ENCODE peak calls at places on chromosomes 12 and 14, in five cellular contexts. S is thyroid gland, W is B cell, P is body of pancreas, B is fibroblast of the aortic adventitia. Z is an unnamed sample.

GRCh38 chr12:40144023-40144422 is 38.1 kb upstream of the SLC2A13 start:
- DNase-seq in S (peak; percentile 19), W (no peak), P (no peak), B (no peak), Z (no peak)

GRCh38 chr12:116454950-116455447 is 104.2 kb upstream of the MAP1LC3B2 start:
- DNase-seq in S (no peak), W (no peak), P (no peak), B (peak; percentile 89), Z (no peak)

GRCh38 chr12:64720884-64721283 is 38.3 kb downstream of the GNS start:
- DNase-seq in S (no peak), W (no peak), P (no peak), B (no peak), Z (no peak)

GRCh38 chr12:41589878-41590277 is 401.8 kb downstream of the PDZRN4 start:
- DNase-seq in S (no peak), W (no peak), P (no peak), B (no peak), Z (no peak)

GRCh38 chr12:95465275-95465674 is 8.7 kb upstream of the METAP2 start:
- DNase-seq in S (no peak), W (no peak), P (no peak), B (no peak), Z (no peak)

GRCh38 chr12:115811066-115811465 is 466.4 kb downstream of the MED13L start:
- DNase-seq in S (no peak), W (no peak), P (no peak), B (no peak), Z (no peak)

GRCh38 chr14:99730876-99731351 is 46.8 kb downstream of the CYP46A1 start:
- DNase-seq in S (peak; percentile 1), W (no peak), P (peak; percentile 13), B (no peak), Z (no peak)

GRCh38 chr12:71032933-71033332 is 112.4 kb upstream of the PTPRR start:
- DNase-seq in S (no peak), W (no peak), P (no peak), B (no peak), Z (no peak)

GRCh38 chr12:28550757-28551381 is 360.6 kb downstream of the CCDC91 start:
- DNase-seq in S (no peak), W (no peak), P (no peak), B (peak; percentile 83), Z (no peak)

GRCh38 chr12:74454109-74454508 is 83.5 kb upstream of the ATXN7L3B start:
- DNase-seq in S (no peak), W (no peak), P (no peak), B (no peak), Z (no peak)

GRCh38 chr12:95881331-95881955 is 22.7 kb downstream of the SNRPF start:
- DNase-seq in S (no peak), W (no peak), P (no peak), B (peak; percentile 62), Z (no peak)

DNA sequence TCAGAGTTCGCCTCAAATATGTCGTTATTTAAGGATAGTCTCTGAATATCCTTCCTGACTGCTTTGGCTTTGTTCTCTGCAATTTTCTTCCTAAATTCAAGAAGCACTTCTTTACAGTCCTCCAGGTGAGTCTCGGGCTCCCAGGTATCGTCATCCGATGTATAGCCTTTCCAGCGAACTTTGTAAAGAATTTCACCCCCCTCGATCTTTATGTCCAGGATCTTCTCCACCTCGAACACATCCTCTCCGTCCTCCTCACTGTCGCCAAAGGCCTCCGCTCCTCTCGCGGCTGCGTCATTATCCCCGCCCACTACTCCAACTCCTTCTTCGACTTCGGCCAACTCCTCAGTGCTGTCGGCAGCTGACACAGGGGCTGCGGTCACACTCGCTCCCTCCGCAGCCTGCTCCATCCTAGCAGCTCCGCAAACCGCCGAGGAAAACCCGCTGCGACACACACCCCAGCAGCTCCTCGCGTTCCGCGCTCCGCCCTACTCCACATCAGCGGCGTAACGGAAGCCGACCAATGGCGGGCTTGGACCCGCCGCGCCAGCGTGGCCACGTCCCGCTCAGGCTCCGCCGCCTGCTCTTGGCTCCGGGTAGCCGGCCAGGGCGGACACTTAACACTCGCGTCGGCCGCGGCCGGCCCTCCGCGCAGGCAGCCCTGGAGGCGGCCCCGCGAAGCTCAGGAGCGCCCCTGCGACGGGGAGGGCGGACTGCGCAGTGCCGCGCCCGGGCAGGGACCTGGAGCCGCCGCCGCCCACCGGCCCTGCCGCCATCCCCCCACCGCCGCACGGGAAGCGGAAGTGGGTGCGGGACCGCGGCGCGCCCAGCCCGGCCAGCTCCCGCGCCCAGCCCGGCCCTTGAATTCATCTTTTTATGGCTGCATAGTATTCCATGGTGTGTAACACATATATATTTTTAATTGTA is 4.1 kb downstream of the CD163L1 start:
- DNase-seq in S (no peak), W (no peak), P (peak; percentile 38), B (peak; percentile 46), Z (no peak)
- TF ChIP-seq CTCF in S (no peak), W (no peak), P (no peak), B (no peak), Z (no peak)

GRCh38 chr14:91271639-91272038 is 27.1 kb upstream of the GPR68 start:
- DNase-seq in S (no peak), W (no peak), P (no peak), B (no peak), Z (no peak)
- TF ChIP-seq CTCF in S (no peak), W (no peak), P (no peak), B (no peak), Z (no peak)

DNA sequence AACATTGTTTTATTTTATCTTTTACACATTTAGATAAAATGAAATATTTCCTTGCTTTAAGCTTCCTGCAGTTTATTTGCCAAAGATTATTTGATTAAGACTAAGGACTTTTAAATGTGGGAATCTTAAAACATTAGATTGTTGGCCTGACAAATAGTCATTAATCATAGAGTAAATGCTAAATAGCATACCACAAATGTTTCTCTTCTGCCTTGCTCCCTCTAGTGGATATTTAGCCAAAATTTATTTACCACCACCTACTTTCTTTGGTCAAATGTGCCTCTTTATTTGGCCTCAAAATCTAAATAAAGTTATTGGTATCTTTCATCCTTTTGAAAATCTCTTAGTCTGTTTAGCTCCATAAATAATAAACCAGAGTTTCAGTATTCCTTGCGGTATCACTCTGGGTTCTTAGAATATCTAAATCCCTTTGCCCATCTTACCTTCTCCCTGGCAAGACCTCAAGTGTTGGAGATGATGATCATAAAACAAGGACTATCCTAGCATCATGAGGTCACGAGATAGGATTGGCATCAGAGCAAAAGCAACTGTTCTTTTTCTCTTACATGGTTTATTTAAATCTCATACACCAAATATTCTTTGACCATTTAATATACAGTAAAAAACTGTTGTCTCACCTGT is 150.6 kb upstream of the AEBP2 start:
- DNase-seq in S (no peak), W (no peak), P (no peak), B (peak; percentile 74), Z (peak; percentile 26)
- TF ChIP-seq CTCF in S (peak; percentile 59), W (peak; percentile 67), P (peak; percentile 70), B (peak; percentile 61), Z (peak; percentile 54)

GRCh38 chr12:79515526-79515935 is 175.2 kb downstream of the PAWR start:
- DNase-seq in S (no peak), W (no peak), P (no peak), B (peak; percentile 48), Z (no peak)

GRCh38 chr12:79517363-79517762 is 173.4 kb downstream of the PAWR start:
- DNase-seq in S (no peak), W (no peak), P (no peak), B (no peak), Z (no peak)

GRCh38 chr12:79514730-79515525 is 175.8 kb downstream of the PAWR start:
- DNase-seq in S (no peak), W (no peak), P (no peak), B (no peak), Z (no peak)

GRCh38 chr12:79508622-79509021 is 182.1 kb downstream of the PAWR start:
- DNase-seq in S (no peak), W (no peak), P (no peak), B (no peak), Z (no peak)

GRCh38 chr12:79512068-79512467 is 178.7 kb downstream of the PAWR start:
- DNase-seq in S (no peak), W (no peak), P (no peak), B (no peak), Z (no peak)
- TF ChIP-seq CTCF in S (no peak), W (no peak), P (no peak), B (no peak), Z (no peak)

DNA sequence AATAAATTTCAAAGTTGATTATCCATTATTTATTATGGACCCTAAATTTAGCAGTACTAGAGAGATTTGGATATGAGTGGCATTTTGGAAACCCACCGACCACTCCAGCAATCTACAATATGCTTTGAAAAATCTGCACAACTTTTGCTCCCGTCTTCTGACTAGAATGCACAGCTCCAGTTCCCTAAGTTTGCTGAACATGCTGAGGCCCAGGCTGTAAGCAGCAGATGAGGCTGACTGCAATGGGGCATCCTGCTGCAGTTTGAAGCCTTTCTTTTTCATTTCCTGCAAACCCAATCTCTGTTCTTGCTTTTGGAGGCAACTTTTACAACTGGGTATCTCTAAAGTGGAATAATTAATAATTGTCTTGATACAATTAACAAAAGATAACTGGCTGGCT is 405.8 kb downstream of the ATP23 start:
- DNase-seq in S (no peak), W (no peak), P (no peak), B (no peak), Z (no peak)
- TF ChIP-seq CTCF in S (no peak), W (no peak), P (no peak), B (no peak), Z (no peak)

GRCh38 chr12:120649442-120650248 is 9.2 kb downstream of the CABP1 start:
- DNase-seq in S (no peak), W (no peak), P (no peak), B (no peak), Z (no peak)
- TF ChIP-seq CTCF in S (no peak), W (peak; percentile 52), P (no peak), B (no peak), Z (no peak)

GRCh38 chr12:101490286-101490920 is 15.3 kb downstream of the SPIC start:
- DNase-seq in S (peak; percentile 3), W (no peak), P (peak; percentile 43), B (no peak), Z (peak; percentile 34)
- TF ChIP-seq CTCF in S (peak; percentile 20), W (peak; percentile 61), P (peak; percentile 33), B (no peak), Z (peak; percentile 55)